ENCODE peak calls at places on chromosomes 7 and 10, in seven cellular contexts. Z, Y, O, A, S, X and T are unnamed samples.

GRCh38 chr10:82089327-82089726 is 214.3 kb downstream of the NRG3 start:
- DNase-seq in Z (no peak), A (no peak), O (no peak), X (no peak), S (no peak), Y (no peak), T (no peak)

GRCh38 chr7:24715661-24716479 is 41.4 kb downstream of the GSDME start:
- DNase-seq in S (peak), X (no peak), Z (peak), O (peak), Y (no peak), A (peak), T (no peak)

GRCh38 chr10:110488944-110489343 is 8.8 kb upstream of the DUSP5 start:
- DNase-seq in O (no peak), Y (no peak), S (no peak), A (no peak), Z (no peak), X (no peak), T (no peak)

GRCh38 chr10:80158598-80159127 is 26.1 kb downstream of the PLAC9 start:
- DNase-seq in Z (peak), A (peak), O (no peak), S (peak), Y (peak), X (peak), T (peak)

GRCh38 chr7:30682131-30683083 is at the start of gene CRHR2:
- DNase-seq in X (no peak), O (no peak), Y (no peak), A (peak), S (no peak), Z (no peak), T (no peak)

GRCh38 chr7:99860281-99861127 is 16.3 kb downstream of the OR2AE1 start:
- DNase-seq in Z (no peak), A (no peak), Y (no peak), S (no peak), O (peak), X (no peak), T (peak)

GRCh38 chr10:61642073-61642637 is 20.6 kb upstream of the CABCOCO1 start:
- DNase-seq in X (no peak), Z (no peak), A (no peak), Y (no peak), O (no peak), S (no peak), T (no peak)

GRCh38 chr7:20785211-20786048 is 1.3 kb downstream of the SP8 start:
- DNase-seq in S (no peak), X (no peak), Y (no peak), O (no peak), Z (no peak), A (no peak), T (no peak)

GRCh38 chr7:59986-60675 is 132.2 kb upstream of the FAM20C start:
- DNase-seq in A (no peak), X (peak), Z (peak), O (no peak), Y (peak), S (no peak), T (no peak)

GRCh38 chr10:48623607-48624132 is 18.8 kb upstream of the ARHGAP22 start:
- DNase-seq in S (no peak), Y (no peak), A (no peak), O (no peak), Z (no peak), X (no peak), T (no peak)

GRCh38 chr10:3151889-3152565 is 20.6 kb downstream of the PITRM1 start:
- DNase-seq in A (no peak), X (no peak), Z (no peak), O (no peak), S (no peak), Y (no peak), T (no peak)

GRCh38 chr7:116122972-116123595 is 87.3 kb upstream of the TES start:
- DNase-seq in A (peak), Y (no peak), O (peak), S (peak), X (no peak), Z (no peak), T (no peak)

GRCh38 chr10:78838141-78838540 is 230.6 kb upstream of the ZMIZ1 start:
- DNase-seq in A (no peak), Y (no peak), Z (no peak), S (no peak), O (no peak), X (no peak), T (no peak)

GRCh38 chr7:32043688-32044087 is 26.5 kb downstream of the PDE1C start:
- DNase-seq in S (no peak), A (no peak), X (no peak), Y (no peak), Z (no peak), O (no peak), T (no peak)

GRCh38 chr10:48701139-48701901 is 16.6 kb downstream of the WDFY4 start:
- DNase-seq in Y (peak), X (no peak), S (no peak), Z (no peak), A (no peak), O (no peak), T (no peak)

GRCh38 chr7:101294039-101294831 is 27.4 kb downstream of the IFT22 start:
- DNase-seq in Z (no peak), Y (no peak), X (no peak), A (no peak), S (no peak), O (no peak), T (no peak)
- TF ChIP-seq POLR2A in Z (no peak), Y (no peak), X (no peak), A (no peak), S (no peak), O (no peak), T (no peak)

DNA sequence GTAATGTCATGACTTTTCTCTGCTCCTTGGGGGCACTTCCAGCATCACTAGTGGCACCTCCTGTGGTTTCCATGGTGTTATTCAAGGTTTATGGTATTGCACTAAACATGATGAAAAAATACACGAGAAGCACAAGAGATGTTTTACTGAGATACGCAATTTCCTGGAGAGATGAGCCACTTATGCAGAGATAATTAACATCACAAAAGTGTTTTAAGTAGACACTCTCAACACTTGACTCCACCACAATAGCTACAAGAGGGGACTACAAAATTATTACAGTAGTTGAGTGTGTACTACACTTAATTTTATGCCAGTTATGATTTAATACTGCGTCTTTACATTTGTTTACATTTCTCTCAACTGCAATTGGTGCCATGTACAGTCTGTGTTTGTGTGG is 906.7 kb downstream of the DNAJB9 start:
- DNase-seq in Y (no peak), Z (no peak), X (no peak), S (no peak), O (no peak), A (no peak), T (no peak)
- TF ChIP-seq POLR2AphosphoS5 in Y (no peak), Z (no peak), X (no peak), S (no peak), O (no peak), A (no peak), T (no peak)

DNA sequence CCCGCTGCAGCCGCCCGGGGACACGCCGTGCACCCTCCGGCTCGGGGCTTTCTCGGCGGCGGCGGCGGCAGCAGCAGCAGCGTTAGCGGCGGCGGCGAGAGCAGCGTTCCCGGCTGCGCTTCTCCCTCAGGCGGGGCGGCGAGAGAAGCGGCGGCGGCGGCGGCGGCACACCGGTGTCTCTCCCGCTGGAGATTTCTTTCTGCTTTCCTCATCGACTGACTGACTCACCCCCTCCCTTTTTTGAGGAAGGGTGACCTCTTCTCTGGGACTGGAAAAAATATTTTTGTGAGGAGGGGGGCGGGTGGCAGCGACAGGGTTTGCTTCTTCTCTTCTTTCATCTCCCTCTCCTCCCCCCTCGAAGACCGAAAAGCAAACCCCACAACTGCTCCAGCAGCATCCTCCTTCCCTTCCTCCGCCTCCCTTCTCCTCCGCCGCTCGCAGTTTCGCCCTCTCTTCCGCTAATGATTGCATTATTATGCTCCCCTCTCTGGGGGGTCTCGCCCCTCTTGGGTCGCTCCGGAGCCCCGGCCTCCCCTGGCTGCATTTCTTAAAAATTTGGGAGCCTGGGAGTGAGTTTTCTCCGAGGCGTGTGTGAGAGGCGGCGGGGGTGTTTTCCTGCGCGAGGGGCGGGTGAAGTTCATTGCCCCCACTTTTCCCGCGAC is 343 bp downstream of the AUTS2 start:
- DNase-seq in X (peak), Y (no peak), S (no peak), O (no peak), A (no peak), Z (peak), T (no peak)
- TF ChIP-seq POLR2A in X (no peak), Y (no peak), S (no peak), O (no peak), A (no peak), Z (no peak), T (no peak)

GRCh38 chr10:688621-689426 is 644 bp downstream of the DIP2C start:
- DNase-seq in S (no peak), A (no peak), Y (peak), O (no peak), Z (no peak), X (no peak), T (no peak)
- TF ChIP-seq POLR2AphosphoS5 in S (no peak), A (no peak), Y (no peak), O (no peak), Z (peak), X (peak), T (no peak)